ENCODE peak calls at places on chromosomes 4 and X, in five cellular contexts. B is nephron progenitor cell, L is AG10803, E is NCI-H2081, G is memory B cell. D is an unnamed sample.

GRCh38 chrX:9461087-9461486 is 3.8 kb upstream of the TBL1X start:
- DNase-seq in B (no peak), L (no peak), E (no peak), G (no peak), D (no peak)

GRCh38 chr4:89556596-89557305 is 249.2 kb upstream of the GPRIN3 start:
- DNase-seq in B (no peak), L (no peak), E (no peak), G (no peak), D (no peak)

GRCh38 chr4:109735566-109736454 is 5.9 kb upstream of the PLA2G12A start:
- DNase-seq in B (no peak), L (no peak), E (no peak), G (no peak), D (no peak)

GRCh38 chr4:5052726-5053425 is 1.6 kb downstream of the STK32B start:
- DNase-seq in B (no peak), L (no peak), E (no peak), G (no peak), D (no peak)

GRCh38 chr4:180823116-180823515 is 1420.1 kb upstream of the TENM3 start:
- DNase-seq in B (no peak), L (peak), E (no peak), G (no peak), D (no peak)

GRCh38 chr4:27463816-27464215 is 603.2 kb downstream of the STIM2 start:
- DNase-seq in B (no peak), L (no peak), E (no peak), G (no peak), D (no peak)

GRCh38 chr4:24686866-24687672 is 102.7 kb upstream of the DHX15 start:
- DNase-seq in B (peak), L (peak), E (no peak), G (no peak), D (no peak)

GRCh38 chr4:108466936-108467902 is 153.2 kb upstream of the RPL34 start:
- DNase-seq in B (no peak), L (peak), E (no peak), G (no peak), D (no peak)

GRCh38 chr4:125719987-125720386 is 405.2 kb downstream of the FAT4 start:
- DNase-seq in B (no peak), L (no peak), E (no peak), G (no peak), D (no peak)

GRCh38 chr4:67624939-67625338 is 66.4 kb downstream of the STAP1 start:
- DNase-seq in B (no peak), L (no peak), E (no peak), G (no peak), D (no peak)

GRCh38 chr4:64539234-64539849 is 130.1 kb upstream of the TECRL start:
- DNase-seq in B (peak), L (peak), E (peak), G (no peak), D (peak)

GRCh38 chrX:65706041-65706828 is 38.8 kb downstream of the MSN start:
- DNase-seq in B (no peak), L (peak), E (no peak), G (no peak), D (no peak)

GRCh38 chrX:40157228-40158035 is 59.7 kb upstream of the BCOR start:
- DNase-seq in B (no peak), L (no peak), E (no peak), G (no peak), D (no peak)

GRCh38 chr4:170698334-170698733 is 608.6 kb upstream of the AADAT start:
- DNase-seq in B (no peak), L (no peak), E (no peak), G (no peak), D (no peak)

GRCh38 chr4:76689079-76689817 is 208.7 kb downstream of the SOWAHB start:
- DNase-seq in B (peak), L (peak), E (peak), G (no peak), D (peak)

GRCh38 chr4:56200275-56200674 is 187.0 kb downstream of the AASDH start:
- DNase-seq in B (no peak), L (no peak), E (no peak), G (no peak), D (no peak)

GRCh38 chr4:38615847-38616246 is 48.2 kb upstream of the KLF3 start:
- DNase-seq in B (no peak), L (no peak), E (no peak), G (no peak), D (no peak)

GRCh38 chrX:14964500-14964899 is 91.3 kb downstream of the MOSPD2 start:
- DNase-seq in B (no peak), L (peak), E (no peak), G (no peak), D (no peak)

GRCh38 chr4:118834960-118835895 is 698 bp downstream of the SEC24D start:
- DNase-seq in B (peak), L (peak), E (peak), G (peak), D (peak)

GRCh38 chr4:77994194-77994721 is 62.9 kb upstream of the FRAS1 start:
- DNase-seq in B (peak), L (peak), E (no peak), G (peak), D (peak)

GRCh38 chr4:111991163-111991562 is 154.1 kb upstream of the FAM241A start:
- DNase-seq in B (no peak), L (no peak), E (no peak), G (peak), D (no peak)

GRCh38 chr4:102168580-102168979 is 176.7 kb downstream of the SLC39A8 start:
- DNase-seq in B (no peak), L (no peak), E (peak), G (no peak), D (peak)